ENCODE peak calls at places on chromosomes 6 and 20, in eight cellular contexts. One of them, this sample, is unnamed.

GRCh38 chr6:509676-510075 is 118.1 kb downstream of the IRF4 start:
- DNase-seq in dorsolateral prefrontal cortex: no peak
- DNase-seq in T-cell: no peak
- DNase-seq in NCI-H510A treated with DMSO at 0.1 percent for 48 hours: no peak
- DNase-seq in Daoy: no peak
- DNase-seq in heart left ventricle: no peak
- DNase-seq in GDM1: no peak
- DNase-seq in KBM-7: peak; percentile 37
- DNase-seq in this sample: no peak

GRCh38 chr6:30192076-30192475 is 21.1 kb downstream of the TRIM26 start:
- DNase-seq in KBM-7: no peak
- DNase-seq in heart left ventricle: no peak
- DNase-seq in NCI-H510A treated with DMSO at 0.1 percent for 48 hours: no peak
- DNase-seq in GDM1: no peak
- DNase-seq in Daoy: no peak
- DNase-seq in T-cell: no peak
- DNase-seq in dorsolateral prefrontal cortex: no peak
- DNase-seq in this sample: no peak

GRCh38 chr20:46108976-46109375 is 9.1 kb upstream of the CD40 start:
- DNase-seq in heart left ventricle: no peak
- DNase-seq in KBM-7: no peak
- DNase-seq in GDM1: no peak
- DNase-seq in NCI-H510A treated with DMSO at 0.1 percent for 48 hours: no peak
- DNase-seq in Daoy: no peak
- DNase-seq in dorsolateral prefrontal cortex: no peak
- DNase-seq in T-cell: no peak
- DNase-seq in this sample: no peak

GRCh38 chr6:89412071-89413005 is at the start of gene RRAGD:
- DNase-seq in KBM-7: peak; percentile 89
- DNase-seq in Daoy: peak; percentile 55
- DNase-seq in heart left ventricle: peak; percentile 84
- DNase-seq in NCI-H510A treated with DMSO at 0.1 percent for 48 hours: peak; percentile 15
- DNase-seq in T-cell: peak; percentile 54
- DNase-seq in GDM1: peak; percentile 76
- DNase-seq in dorsolateral prefrontal cortex: peak; percentile 86
- DNase-seq in this sample: peak; percentile 82

GRCh38 chr6:105428342-105428957 is 25.6 kb upstream of the PREP start:
- DNase-seq in dorsolateral prefrontal cortex: no peak
- DNase-seq in Daoy: peak; percentile 47
- DNase-seq in T-cell: no peak
- DNase-seq in KBM-7: no peak
- DNase-seq in heart left ventricle: no peak
- DNase-seq in GDM1: no peak
- DNase-seq in NCI-H510A treated with DMSO at 0.1 percent for 48 hours: no peak
- DNase-seq in this sample: no peak

GRCh38 chr6:27138837-27139752 is 108.4 kb upstream of the PRSS16 start:
- DNase-seq in heart left ventricle: peak; percentile 54
- DNase-seq in KBM-7: peak; percentile 96
- DNase-seq in dorsolateral prefrontal cortex: peak; percentile 43
- DNase-seq in NCI-H510A treated with DMSO at 0.1 percent for 48 hours: no peak
- DNase-seq in GDM1: peak; percentile 91
- DNase-seq in Daoy: no peak
- DNase-seq in T-cell: peak; percentile 64
- DNase-seq in this sample: peak; percentile 98

GRCh38 chr20:59696476-59696875 is 92.1 kb downstream of the PHACTR3 start:
- DNase-seq in KBM-7: no peak
- DNase-seq in dorsolateral prefrontal cortex: no peak
- DNase-seq in Daoy: no peak
- DNase-seq in GDM1: no peak
- DNase-seq in T-cell: no peak
- DNase-seq in heart left ventricle: no peak
- DNase-seq in NCI-H510A treated with DMSO at 0.1 percent for 48 hours: no peak
- DNase-seq in this sample: no peak

GRCh38 chr6:85406641-85407075 is 43.2 kb upstream of the NT5E start:
- DNase-seq in T-cell: no peak
- DNase-seq in GDM1: no peak
- DNase-seq in NCI-H510A treated with DMSO at 0.1 percent for 48 hours: no peak
- DNase-seq in dorsolateral prefrontal cortex: no peak
- DNase-seq in heart left ventricle: no peak
- DNase-seq in KBM-7: no peak
- DNase-seq in Daoy: no peak
- DNase-seq in this sample: no peak

GRCh38 chr20:10660661-10661060 is 13.1 kb downstream of the JAG1 start:
- DNase-seq in GDM1: no peak
- DNase-seq in dorsolateral prefrontal cortex: no peak
- DNase-seq in NCI-H510A treated with DMSO at 0.1 percent for 48 hours: no peak
- DNase-seq in T-cell: no peak
- DNase-seq in KBM-7: no peak
- DNase-seq in Daoy: no peak
- DNase-seq in heart left ventricle: no peak
- DNase-seq in this sample: no peak

GRCh38 chr6:51077967-51078518 is 259.4 kb downstream of the TFAP2B start:
- DNase-seq in T-cell: no peak
- DNase-seq in Daoy: no peak
- DNase-seq in GDM1: no peak
- DNase-seq in dorsolateral prefrontal cortex: no peak
- DNase-seq in NCI-H510A treated with DMSO at 0.1 percent for 48 hours: no peak
- DNase-seq in heart left ventricle: no peak
- DNase-seq in KBM-7: no peak
- DNase-seq in this sample: no peak

GRCh38 chr6:32046450-32047083 is 8.4 kb downstream of the CYP21A2 start:
- DNase-seq in T-cell: no peak
- DNase-seq in KBM-7: no peak
- DNase-seq in dorsolateral prefrontal cortex: no peak
- DNase-seq in heart left ventricle: peak; percentile 69
- DNase-seq in NCI-H510A treated with DMSO at 0.1 percent for 48 hours: no peak
- DNase-seq in Daoy: peak; percentile 56
- DNase-seq in GDM1: no peak
- DNase-seq in this sample: no peak

GRCh38 chr6:142542704-142543233 is 241.0 kb downstream of the ADGRG6 start:
- DNase-seq in GDM1: no peak
- DNase-seq in heart left ventricle: peak; percentile 45
- DNase-seq in Daoy: peak; percentile 81
- DNase-seq in T-cell: no peak
- DNase-seq in KBM-7: no peak
- DNase-seq in NCI-H510A treated with DMSO at 0.1 percent for 48 hours: no peak
- DNase-seq in dorsolateral prefrontal cortex: no peak
- DNase-seq in this sample: no peak

GRCh38 chr20:50589548-50590347 is 79.6 kb downstream of the PTPN1 start:
- DNase-seq in T-cell: no peak
- DNase-seq in Daoy: no peak
- DNase-seq in NCI-H510A treated with DMSO at 0.1 percent for 48 hours: no peak
- DNase-seq in dorsolateral prefrontal cortex: no peak
- DNase-seq in heart left ventricle: no peak
- DNase-seq in KBM-7: no peak
- DNase-seq in GDM1: no peak
- DNase-seq in this sample: no peak

GRCh38 chr6:44829811-44830210 is 442.3 kb downstream of the CDC5L start:
- DNase-seq in NCI-H510A treated with DMSO at 0.1 percent for 48 hours: no peak
- DNase-seq in dorsolateral prefrontal cortex: no peak
- DNase-seq in KBM-7: no peak
- DNase-seq in heart left ventricle: no peak
- DNase-seq in Daoy: no peak
- DNase-seq in GDM1: no peak
- DNase-seq in T-cell: no peak
- DNase-seq in this sample: peak; percentile 15

GRCh38 chr6:134166529-134167221 is 114.3 kb upstream of the SLC2A12 start:
- DNase-seq in T-cell: no peak
- DNase-seq in heart left ventricle: no peak
- DNase-seq in GDM1: no peak
- DNase-seq in KBM-7: no peak
- DNase-seq in NCI-H510A treated with DMSO at 0.1 percent for 48 hours: no peak
- DNase-seq in dorsolateral prefrontal cortex: no peak
- DNase-seq in Daoy: no peak
- DNase-seq in this sample: no peak

GRCh38 chr6:125020385-125020784 is 58.1 kb downstream of the RNF217 start:
- DNase-seq in dorsolateral prefrontal cortex: no peak
- DNase-seq in T-cell: no peak
- DNase-seq in NCI-H510A treated with DMSO at 0.1 percent for 48 hours: no peak
- DNase-seq in GDM1: no peak
- DNase-seq in Daoy: no peak
- DNase-seq in KBM-7: no peak
- DNase-seq in heart left ventricle: no peak
- DNase-seq in this sample: no peak

GRCh38 chr20:37521091-37521771 is at the start of gene NNAT:
- DNase-seq in T-cell: peak; percentile 10
- DNase-seq in GDM1: no peak
- DNase-seq in heart left ventricle: no peak
- DNase-seq in KBM-7: no peak
- DNase-seq in dorsolateral prefrontal cortex: peak; percentile 66
- DNase-seq in Daoy: no peak
- DNase-seq in NCI-H510A treated with DMSO at 0.1 percent for 48 hours: peak; percentile 34
- DNase-seq in this sample: no peak

GRCh38 chr6:99822741-99823512 is 171.1 kb downstream of the MCHR2 start:
- DNase-seq in NCI-H510A treated with DMSO at 0.1 percent for 48 hours: peak; percentile 21
- DNase-seq in T-cell: no peak
- DNase-seq in GDM1: no peak
- DNase-seq in dorsolateral prefrontal cortex: no peak
- DNase-seq in KBM-7: peak; percentile 73
- DNase-seq in Daoy: peak; percentile 61
- DNase-seq in heart left ventricle: no peak
- DNase-seq in this sample: peak; percentile 88

GRCh38 chr6:154507209-154507898 is 3.1 kb downstream of the CNKSR3 start:
- DNase-seq in Daoy: no peak
- DNase-seq in GDM1: no peak
- DNase-seq in heart left ventricle: no peak
- DNase-seq in dorsolateral prefrontal cortex: no peak
- DNase-seq in KBM-7: no peak
- DNase-seq in NCI-H510A treated with DMSO at 0.1 percent for 48 hours: no peak
- DNase-seq in T-cell: no peak
- DNase-seq in this sample: no peak

GRCh38 chr6:18978330-18979128 is 591.4 kb downstream of the RNF144B start:
- DNase-seq in dorsolateral prefrontal cortex: no peak
- DNase-seq in Daoy: peak; percentile 19
- DNase-seq in T-cell: no peak
- DNase-seq in KBM-7: no peak
- DNase-seq in NCI-H510A treated with DMSO at 0.1 percent for 48 hours: peak; percentile 40
- DNase-seq in heart left ventricle: peak; percentile 20
- DNase-seq in GDM1: no peak
- DNase-seq in this sample: no peak

GRCh38 chr6:63674635-63675034 is 39.0 kb downstream of the PHF3 start:
- DNase-seq in heart left ventricle: no peak
- DNase-seq in NCI-H510A treated with DMSO at 0.1 percent for 48 hours: no peak
- DNase-seq in dorsolateral prefrontal cortex: no peak
- DNase-seq in KBM-7: no peak
- DNase-seq in T-cell: no peak
- DNase-seq in Daoy: no peak
- DNase-seq in GDM1: no peak
- DNase-seq in this sample: no peak

GRCh38 chr6:160972111-160972510 is 19.5 kb upstream of the MAP3K4 start:
- DNase-seq in GDM1: no peak
- DNase-seq in NCI-H510A treated with DMSO at 0.1 percent for 48 hours: no peak
- DNase-seq in KBM-7: no peak
- DNase-seq in T-cell: no peak
- DNase-seq in dorsolateral prefrontal cortex: no peak
- DNase-seq in heart left ventricle: no peak
- DNase-seq in Daoy: peak; percentile 85
- DNase-seq in this sample: peak; percentile 27

This sample was measured in OCI-M1.